ENCODE peak calls at places on chromosomes 6 and 20, in ten cellular contexts. Z is neural progenitor cell; K is psoas muscle; N is right cardiac atrium; B is spleen; D is colonic mucosa; F is suprapubic skin; W is CD4-positive, CD25-positive, alpha-beta regulatory T cell; C is body of pancreas; M is fibroblast of lung. U is an unnamed sample.

GRCh38 chr6:51792273-51793030 is 295.0 kb downstream of the PKHD1 start:
- DNase-seq in Z (no peak), K (no peak), N (no peak), B (no peak), D (no peak), F (no peak), W (no peak), C (no peak), M (no peak), U (no peak)

GRCh38 chr6:70763754-70764153 is 96.1 kb downstream of the SMAP1 start:
- DNase-seq in Z (no peak), K (no peak), N (no peak), B (no peak), D (no peak), F (no peak), W (no peak), C (no peak), M (peak; percentile 6), U (no peak)

GRCh38 chr20:35191419-35191818 is 19.5 kb downstream of the PROCR start:
- DNase-seq in Z (no peak), K (no peak), N (no peak), B (no peak), D (no peak), F (no peak), W (no peak), C (no peak), M (no peak), U (no peak)

GRCh38 chr6:165204807-165205545 is 104.4 kb downstream of the C6orf118 start:
- DNase-seq in Z (peak; percentile 64), K (no peak), N (no peak), B (no peak), D (no peak), F (no peak), W (no peak), C (no peak), M (no peak), U (peak; percentile 39)

GRCh38 chr20:32037929-32038328 is 14.1 kb upstream of the HCK start:
- DNase-seq in Z (no peak), K (no peak), N (no peak), B (no peak), D (no peak), F (no peak), W (no peak), C (no peak), M (peak; percentile 66), U (no peak)

GRCh38 chr6:143333749-143334520 is 116.6 kb downstream of the ADAT2 start:
- DNase-seq in Z (no peak), K (no peak), N (no peak), B (no peak), D (no peak), F (no peak), W (no peak), C (no peak), M (no peak), U (no peak)

GRCh38 chr6:56727097-56727845 is 84.6 kb upstream of the DST start:
- DNase-seq in Z (no peak), K (no peak), N (no peak), B (no peak), D (no peak), F (no peak), W (no peak), C (no peak), M (peak; percentile 81), U (no peak)

GRCh38 chr6:137001287-137001976 is 43.3 kb downstream of the IL20RA start:
- DNase-seq in Z (peak; percentile 20), K (no peak), N (no peak), B (no peak), D (peak; percentile 52), F (no peak), W (no peak), C (no peak), M (peak; percentile 35), U (no peak)

GRCh38 chr20:62141397-62142251 is 1.6 kb downstream of the PSMA7 start:
- DNase-seq in Z (peak; percentile 54), K (no peak), N (peak; percentile 52), B (no peak), D (no peak), F (no peak), W (no peak), C (peak; percentile 34), M (no peak), U (peak; percentile 55)

GRCh38 chr20:62138912-62139311 is 4.3 kb downstream of the PSMA7 start:
- DNase-seq in Z (no peak), K (no peak), N (no peak), B (no peak), D (no peak), F (no peak), W (no peak), C (no peak), M (no peak), U (no peak)

GRCh38 chr20:62142252-62143117 is 709 bp downstream of the PSMA7 start:
- DNase-seq in Z (peak; percentile 61), K (peak; percentile 44), N (no peak), B (peak; percentile 88), D (peak; percentile 41), F (no peak), W (no peak), C (peak; percentile 36), M (no peak), U (no peak)

GRCh38 chr20:62139636-62140035 is 3.6 kb downstream of the PSMA7 start:
- DNase-seq in Z (no peak), K (no peak), N (no peak), B (no peak), D (no peak), F (no peak), W (no peak), C (no peak), M (no peak), U (no peak)

DNA sequence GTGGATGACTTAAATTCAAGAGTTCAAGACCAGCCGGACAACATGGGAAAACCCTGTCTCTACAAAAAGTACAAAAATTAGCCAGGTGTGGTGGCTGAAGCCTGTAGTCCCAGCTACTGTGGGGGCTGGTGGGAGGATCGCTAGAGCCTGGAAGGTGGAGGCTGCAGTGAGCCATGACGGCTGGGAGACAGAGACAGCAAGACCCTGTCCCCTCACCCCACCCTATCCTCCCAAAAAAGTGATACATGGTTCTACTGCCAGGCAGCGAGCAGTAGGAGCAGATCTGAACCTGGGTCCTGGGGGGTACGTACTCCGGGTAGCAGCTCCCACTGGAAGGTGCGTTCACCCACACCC is 2.2 kb downstream of the PSMA7 start:
- DNase-seq in Z (no peak), K (no peak), N (no peak), B (no peak), D (no peak), F (no peak), W (no peak), C (no peak), M (no peak), U (no peak)
- H3K4me3 ChIP-seq in Z (peak overlapping the region; percentile 92), K (peak overlapping the region; percentile 81), N (no peak overlapping the region), B (no peak overlapping the region), D (no peak overlapping the region), F (peak overlapping the region; percentile 96), W (peak overlapping the region; percentile 89), C (no peak overlapping the region), M (peak overlapping the region; percentile 77), U (no peak overlapping the region)

GRCh38 chr6:111803384-111803783 is 69.9 kb downstream of the FYN start:
- DNase-seq in Z (no peak), K (no peak), N (no peak), B (no peak), D (no peak), F (no peak), W (no peak), C (no peak), M (no peak), U (no peak)
- H3K4me1 ChIP-seq in Z (peaks cover 21% of the 10 kb centered on the region), K (no peaks in the 10 kb centered on the region), N (peaks cover 14% of the 10 kb centered on the region), B (peaks cover 40% of the 10 kb centered on the region), D (no peaks in the 10 kb centered on the region), F (peaks cover 31% of the 10 kb centered on the region), W (peaks cover 67% of the 10 kb centered on the region), C (no peaks in the 10 kb centered on the region), M (peaks cover 28% of the 10 kb centered on the region), U (no peaks in the 10 kb centered on the region)

DNA sequence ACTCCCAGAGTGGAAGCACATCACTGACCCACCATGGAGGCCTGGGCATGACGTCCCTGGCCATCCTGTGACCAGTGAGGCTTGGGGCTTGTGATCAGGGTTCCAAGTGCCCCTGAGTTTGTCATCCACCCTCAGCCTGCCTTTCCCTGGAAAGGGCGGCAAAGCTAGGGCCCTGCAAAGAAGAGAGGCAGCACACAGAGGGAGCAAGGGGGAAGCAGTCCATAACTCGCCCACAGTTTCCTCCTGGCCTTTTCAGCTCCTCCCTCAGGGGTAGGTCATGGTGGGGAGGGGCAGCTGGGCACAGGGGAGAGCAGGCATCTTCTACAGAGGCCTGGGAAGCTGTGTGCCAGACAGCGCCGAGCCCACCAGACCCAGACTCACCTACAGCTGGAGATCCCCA is at the start of gene NCR2:
- DNase-seq in Z (no peak), K (no peak), N (no peak), B (no peak), D (no peak), F (no peak), W (no peak), C (no peak), M (no peak), U (no peak)
- H3K4me3 ChIP-seq in Z (no peak within 1 kb of the TSS), K (no peak within 1 kb of the TSS), N (no peak within 1 kb of the TSS), B (no peak within 1 kb of the TSS), D (no peak within 1 kb of the TSS), F (no peak within 1 kb of the TSS), W (no peak within 1 kb of the TSS), C (no peak within 1 kb of the TSS), M (no peak within 1 kb of the TSS), U (no peak within 1 kb of the TSS)

GRCh38 chr6:42193491-42193894 is 1.3 kb downstream of the GUCA1B start:
- DNase-seq in Z (peak; percentile 15), K (no peak), N (no peak), B (no peak), D (no peak), F (no peak), W (no peak), C (no peak), M (peak; percentile 45), U (no peak)

GRCh38 chr6:42194056-42194455 is 700 bp downstream of the GUCA1B start:
- DNase-seq in Z (no peak), K (no peak), N (no peak), B (no peak), D (no peak), F (no peak), W (no peak), C (no peak), M (no peak), U (no peak)

GRCh38 chr6:42199106-42199981 is 4.6 kb upstream of the GUCA1B start:
- DNase-seq in Z (no peak), K (no peak), N (no peak), B (no peak), D (no peak), F (no peak), W (no peak), C (no peak), M (peak; percentile 82), U (no peak)

GRCh38 chr6:42197574-42198362 is 3.0 kb upstream of the GUCA1B start:
- DNase-seq in Z (no peak), K (no peak), N (no peak), B (no peak), D (no peak), F (no peak), W (no peak), C (no peak), M (peak; percentile 87), U (no peak)

DNA sequence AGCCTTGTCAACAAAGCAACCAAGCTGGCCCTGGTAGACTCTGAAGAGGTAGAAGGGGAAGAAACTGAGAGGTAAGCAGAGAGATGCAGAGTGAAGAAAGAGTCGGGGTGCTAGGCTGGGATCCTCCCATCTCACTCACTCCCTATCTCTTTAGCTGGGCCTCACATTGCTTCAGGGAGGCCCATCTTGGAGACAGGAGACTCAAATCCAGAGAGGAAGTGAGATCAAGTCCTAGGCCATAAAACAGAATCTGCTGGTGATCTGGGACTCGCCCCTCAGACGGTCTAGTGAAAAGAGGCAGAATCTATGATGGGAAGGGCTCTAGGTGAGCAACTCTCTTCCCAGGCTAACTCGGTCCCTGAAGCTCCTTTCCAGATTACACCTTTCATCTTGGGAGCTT is 659 bp upstream of the GUCA1B start:
- DNase-seq in Z (no peak), K (no peak), N (no peak), B (no peak), D (no peak), F (no peak), W (no peak), C (no peak), M (no peak), U (no peak)
- H3K4me1 ChIP-seq in Z (peaks cover 19% of the 10 kb centered on the region), K (no peaks in the 10 kb centered on the region), N (peaks cover under 1% of the 10 kb centered on the region), B (no peaks in the 10 kb centered on the region), D (no peaks in the 10 kb centered on the region), F (peaks cover 11% of the 10 kb centered on the region), W (no peaks in the 10 kb centered on the region), C (peaks cover 4% of the 10 kb centered on the region), M (peaks cover 19% of the 10 kb centered on the region), U (peaks cover 5% of the 10 kb centered on the region)